ENCODE peak calls at places on chromosomes 12 and 14, in eight cellular contexts. One of them, this sample, is unnamed.

GRCh38 chr14:69318901-69319475 is 59.0 kb downstream of the GALNT16 start:
- DNase-seq in heart right ventricle: no peak
- DNase-seq in upper lobe of right lung: peak
- DNase-seq in IMR-90: no peak
- DNase-seq in GM23338: no peak
- DNase-seq in activated B cell treated with CpG ODN at 0.5 μM for 24 hours: no peak
- DNase-seq in foreskin fibroblast: no peak
- DNase-seq in CD8-positive, alpha-beta T cell: no peak
- DNase-seq in this sample: no peak

GRCh38 chr14:100658514-100658886 is 68.2 kb upstream of the DLK1 start:
- DNase-seq in CD8-positive, alpha-beta T cell: no peak
- DNase-seq in activated B cell treated with CpG ODN at 0.5 μM for 24 hours: no peak
- DNase-seq in foreskin fibroblast: no peak
- DNase-seq in GM23338: no peak
- DNase-seq in upper lobe of right lung: no peak
- DNase-seq in heart right ventricle: no peak
- DNase-seq in IMR-90: no peak
- DNase-seq in this sample: no peak

GRCh38 chr12:121917950-121918678 is at the start of gene CFAP251:
- DNase-seq in CD8-positive, alpha-beta T cell: peak
- DNase-seq in IMR-90: peak
- DNase-seq in GM23338: peak
- DNase-seq in upper lobe of right lung: peak
- DNase-seq in foreskin fibroblast: peak
- DNase-seq in heart right ventricle: peak
- DNase-seq in activated B cell treated with CpG ODN at 0.5 μM for 24 hours: peak
- DNase-seq in this sample: peak

GRCh38 chr12:100752841-100753240 is 41.7 kb upstream of the ANO4 start:
- DNase-seq in upper lobe of right lung: no peak
- DNase-seq in GM23338: no peak
- DNase-seq in heart right ventricle: no peak
- DNase-seq in activated B cell treated with CpG ODN at 0.5 μM for 24 hours: no peak
- DNase-seq in IMR-90: no peak
- DNase-seq in foreskin fibroblast: no peak
- DNase-seq in CD8-positive, alpha-beta T cell: no peak
- DNase-seq in this sample: no peak

GRCh38 chr14:85534914-85535313 is 5.0 kb downstream of the FLRT2 start:
- DNase-seq in foreskin fibroblast: no peak
- DNase-seq in CD8-positive, alpha-beta T cell: no peak
- DNase-seq in heart right ventricle: no peak
- DNase-seq in GM23338: no peak
- DNase-seq in activated B cell treated with CpG ODN at 0.5 μM for 24 hours: no peak
- DNase-seq in IMR-90: no peak
- DNase-seq in upper lobe of right lung: no peak
- DNase-seq in this sample: no peak

GRCh38 chr12:14258468-14258947 is 107.0 kb upstream of the ATF7IP start:
- DNase-seq in upper lobe of right lung: no peak
- DNase-seq in CD8-positive, alpha-beta T cell: no peak
- DNase-seq in heart right ventricle: no peak
- DNase-seq in IMR-90: peak
- DNase-seq in foreskin fibroblast: peak
- DNase-seq in GM23338: peak
- DNase-seq in activated B cell treated with CpG ODN at 0.5 μM for 24 hours: no peak
- DNase-seq in this sample: no peak

GRCh38 chr12:26156996-26157395 is 32.2 kb upstream of the BHLHE41 start:
- DNase-seq in CD8-positive, alpha-beta T cell: no peak
- DNase-seq in foreskin fibroblast: no peak
- DNase-seq in GM23338: no peak
- DNase-seq in activated B cell treated with CpG ODN at 0.5 μM for 24 hours: no peak
- DNase-seq in IMR-90: no peak
- DNase-seq in upper lobe of right lung: no peak
- DNase-seq in heart right ventricle: no peak
- DNase-seq in this sample: no peak

GRCh38 chr12:4157122-4157521 is 116.4 kb upstream of the CCND2 start:
- DNase-seq in foreskin fibroblast: no peak
- DNase-seq in GM23338: peak
- DNase-seq in CD8-positive, alpha-beta T cell: no peak
- DNase-seq in upper lobe of right lung: no peak
- DNase-seq in activated B cell treated with CpG ODN at 0.5 μM for 24 hours: no peak
- DNase-seq in heart right ventricle: no peak
- DNase-seq in IMR-90: no peak
- DNase-seq in this sample: no peak

DNA sequence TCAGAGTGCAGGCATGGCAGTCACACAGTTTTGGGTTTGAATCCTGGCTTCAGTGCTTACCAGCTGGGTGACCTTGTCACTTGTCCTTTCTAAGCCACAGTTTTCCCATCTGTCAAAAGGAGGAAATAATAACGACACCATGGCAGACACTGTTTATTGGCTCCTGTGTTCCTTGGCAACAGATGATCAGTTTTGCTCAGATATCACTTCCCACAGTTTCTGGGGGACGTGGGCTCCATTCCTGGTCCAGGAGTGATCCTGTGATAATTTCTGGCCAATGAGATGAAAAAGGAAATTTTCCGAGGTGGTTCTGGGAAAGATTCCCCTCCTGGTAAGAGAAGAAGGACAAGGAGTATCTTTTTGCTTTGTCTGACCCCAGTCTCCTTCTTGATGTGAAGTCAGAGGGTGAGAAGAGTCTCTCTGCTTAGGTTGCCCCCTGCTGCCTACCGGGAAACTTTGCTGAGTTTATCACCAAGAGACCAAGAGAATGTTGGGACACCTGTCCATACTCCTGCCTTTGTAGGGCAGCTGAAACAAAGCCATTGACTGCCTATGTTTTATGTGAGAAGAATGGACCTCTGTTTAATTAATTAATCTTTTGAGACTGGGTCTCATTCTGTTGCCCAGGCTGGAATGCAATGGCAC is 178.9 kb upstream of the NRXN3 start:
- DNase-seq in heart right ventricle: no peak
- DNase-seq in activated B cell treated with CpG ODN at 0.5 μM for 24 hours: no peak
- DNase-seq in foreskin fibroblast: no peak
- DNase-seq in CD8-positive, alpha-beta T cell: no peak
- DNase-seq in upper lobe of right lung: no peak
- DNase-seq in IMR-90: no peak
- DNase-seq in GM23338: peak
- DNase-seq in this sample: no peak
- TF ChIP-seq CTCF in heart right ventricle: no peak
- TF ChIP-seq CTCF in activated B cell treated with CpG ODN at 0.5 μM for 24 hours: no peak
- TF ChIP-seq CTCF in foreskin fibroblast: no peak
- TF ChIP-seq CTCF in CD8-positive, alpha-beta T cell: no peak
- TF ChIP-seq CTCF in upper lobe of right lung: no peak
- TF ChIP-seq CTCF in IMR-90: no peak
- TF ChIP-seq CTCF in GM23338: peak
- TF ChIP-seq CTCF in this sample: peak

GRCh38 chr12:13130981-13131380 is 27.5 kb upstream of the GSG1 start:
- DNase-seq in GM23338: no peak
- DNase-seq in activated B cell treated with CpG ODN at 0.5 μM for 24 hours: no peak
- DNase-seq in IMR-90: no peak
- DNase-seq in foreskin fibroblast: no peak
- DNase-seq in heart right ventricle: no peak
- DNase-seq in CD8-positive, alpha-beta T cell: no peak
- DNase-seq in upper lobe of right lung: no peak
- DNase-seq in this sample: no peak

GRCh38 chr12:13133886-13134285 is 30.4 kb upstream of the GSG1 start:
- DNase-seq in foreskin fibroblast: no peak
- DNase-seq in IMR-90: no peak
- DNase-seq in heart right ventricle: no peak
- DNase-seq in activated B cell treated with CpG ODN at 0.5 μM for 24 hours: no peak
- DNase-seq in upper lobe of right lung: no peak
- DNase-seq in GM23338: no peak
- DNase-seq in CD8-positive, alpha-beta T cell: no peak
- DNase-seq in this sample: no peak

DNA sequence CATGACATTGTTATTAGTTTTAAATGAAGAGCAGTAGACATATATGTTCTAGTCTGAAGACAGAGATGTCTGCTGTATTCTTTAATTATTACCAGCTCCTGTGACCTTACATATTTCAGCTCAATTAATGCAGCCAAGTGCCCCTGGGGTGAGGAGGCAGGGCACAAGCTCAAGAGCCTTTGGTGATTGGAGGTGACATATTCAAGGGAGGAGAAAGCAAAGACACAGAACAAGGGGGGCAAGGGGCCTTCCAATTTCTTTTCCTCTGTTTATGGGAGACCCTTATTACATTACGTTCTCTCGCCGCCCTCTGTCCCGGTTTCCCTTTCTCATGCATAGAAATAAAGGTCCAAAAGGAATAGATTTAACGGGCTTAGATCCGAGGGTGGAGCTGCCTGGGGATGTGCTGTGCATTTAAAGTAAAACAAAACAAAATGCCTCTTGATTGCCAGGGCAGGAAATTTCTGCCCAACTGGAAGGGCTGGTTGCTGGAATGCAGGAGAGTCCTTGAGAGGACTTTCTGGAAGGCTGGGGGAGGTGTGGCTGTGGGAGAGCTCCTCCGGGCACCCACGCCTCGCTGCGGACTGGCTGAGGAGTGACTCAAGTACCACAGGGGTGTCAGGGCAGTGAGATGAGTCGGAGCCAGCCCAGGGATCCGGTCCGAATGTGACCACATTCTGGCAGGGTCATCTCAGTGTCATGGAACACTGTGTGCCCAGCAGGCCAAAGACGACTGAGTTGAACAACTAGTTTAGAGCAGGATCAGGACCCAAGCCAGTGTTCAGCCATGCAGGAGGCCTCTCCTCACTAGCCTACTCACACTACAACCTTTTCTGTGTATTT is 32.1 kb upstream of the GSG1 start:
- DNase-seq in activated B cell treated with CpG ODN at 0.5 μM for 24 hours: no peak
- DNase-seq in upper lobe of right lung: peak
- DNase-seq in GM23338: peak
- DNase-seq in CD8-positive, alpha-beta T cell: no peak
- DNase-seq in IMR-90: peak
- DNase-seq in heart right ventricle: no peak
- DNase-seq in foreskin fibroblast: peak
- DNase-seq in this sample: no peak
- TF ChIP-seq CTCF in activated B cell treated with CpG ODN at 0.5 μM for 24 hours: no peak
- TF ChIP-seq CTCF in upper lobe of right lung: peak
- TF ChIP-seq CTCF in GM23338: peak
- TF ChIP-seq CTCF in CD8-positive, alpha-beta T cell: no peak
- TF ChIP-seq CTCF in IMR-90: peak
- TF ChIP-seq CTCF in heart right ventricle: no peak
- TF ChIP-seq CTCF in foreskin fibroblast: no peak
- TF ChIP-seq CTCF in this sample: no peak

DNA sequence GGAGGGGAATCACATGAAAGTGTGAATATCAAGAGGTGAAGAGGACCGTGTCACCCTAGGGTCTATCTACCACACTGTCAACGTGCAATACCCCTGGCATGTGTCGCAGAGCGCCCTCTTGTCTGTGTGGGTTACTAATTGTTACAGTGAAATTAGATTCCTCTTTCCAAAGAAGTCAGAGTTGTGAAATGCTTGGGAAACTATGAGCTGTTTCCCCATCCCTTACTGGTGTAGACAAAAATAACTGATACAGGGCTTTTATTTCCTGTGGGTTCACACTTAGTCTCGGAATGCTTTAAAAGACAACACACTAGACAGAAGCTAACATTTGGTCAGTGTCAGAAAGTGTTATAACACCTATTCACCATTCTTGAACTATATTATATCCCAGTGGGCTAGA is 597.3 kb downstream of the NRXN3 start:
- DNase-seq in GM23338: no peak
- DNase-seq in foreskin fibroblast: no peak
- DNase-seq in IMR-90: no peak
- DNase-seq in CD8-positive, alpha-beta T cell: no peak
- DNase-seq in activated B cell treated with CpG ODN at 0.5 μM for 24 hours: no peak
- DNase-seq in heart right ventricle: no peak
- DNase-seq in upper lobe of right lung: no peak
- DNase-seq in this sample: no peak
- TF ChIP-seq CTCF in GM23338: no peak
- TF ChIP-seq CTCF in foreskin fibroblast: no peak
- TF ChIP-seq CTCF in IMR-90: no peak
- TF ChIP-seq CTCF in CD8-positive, alpha-beta T cell: no peak
- TF ChIP-seq CTCF in activated B cell treated with CpG ODN at 0.5 μM for 24 hours: no peak
- TF ChIP-seq CTCF in heart right ventricle: no peak
- TF ChIP-seq CTCF in upper lobe of right lung: no peak
- TF ChIP-seq CTCF in this sample: no peak

DNA sequence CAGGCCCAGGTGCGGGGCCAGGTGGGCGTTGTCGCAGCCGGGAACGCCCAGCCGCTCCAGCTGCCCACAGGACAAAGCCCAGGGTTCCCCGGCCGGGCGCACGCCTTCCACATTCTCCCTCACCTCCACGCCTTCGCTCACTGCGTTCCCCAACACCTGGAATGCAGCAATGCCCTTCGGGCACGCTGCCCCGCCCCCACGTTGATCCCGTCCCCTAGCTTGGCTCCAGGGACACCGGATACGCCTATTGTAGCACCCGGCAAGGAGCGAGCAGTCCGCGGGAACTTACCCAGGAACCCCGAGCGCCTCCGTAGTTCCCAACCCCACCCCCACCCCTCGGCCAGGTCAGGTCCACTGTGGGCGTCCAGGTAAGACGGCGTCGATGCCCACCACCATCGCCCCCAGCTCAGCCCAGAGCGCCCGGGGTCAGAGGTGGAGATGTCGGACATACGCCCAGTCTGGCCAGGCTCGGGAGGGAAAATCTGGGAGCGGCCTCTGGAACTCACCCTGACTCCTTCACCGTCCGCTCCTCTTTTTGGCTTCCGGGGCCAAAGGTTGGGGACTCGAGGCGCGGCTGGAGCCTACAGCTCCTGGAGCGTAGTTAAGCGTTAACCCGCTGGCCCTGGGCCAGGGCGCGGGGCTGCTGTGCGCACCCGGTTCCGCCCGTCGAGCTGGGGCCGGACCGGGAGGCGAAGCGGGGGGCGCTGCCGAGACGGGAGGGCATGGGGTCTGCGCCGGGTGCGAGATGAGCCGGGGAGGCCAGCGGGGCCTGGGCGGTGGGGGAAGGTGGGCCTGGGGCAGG is 600 bp upstream of the CEP170B start:
- DNase-seq in activated B cell treated with CpG ODN at 0.5 μM for 24 hours: peak
- DNase-seq in foreskin fibroblast: no peak
- DNase-seq in IMR-90: no peak
- DNase-seq in CD8-positive, alpha-beta T cell: no peak
- DNase-seq in heart right ventricle: no peak
- DNase-seq in GM23338: peak
- DNase-seq in upper lobe of right lung: peak
- DNase-seq in this sample: peak
- TF ChIP-seq CTCF in activated B cell treated with CpG ODN at 0.5 μM for 24 hours: no peak
- TF ChIP-seq CTCF in foreskin fibroblast: no peak
- TF ChIP-seq CTCF in IMR-90: no peak
- TF ChIP-seq CTCF in CD8-positive, alpha-beta T cell: no peak
- TF ChIP-seq CTCF in heart right ventricle: no peak
- TF ChIP-seq CTCF in GM23338: no peak
- TF ChIP-seq CTCF in upper lobe of right lung: no peak
- TF ChIP-seq CTCF in this sample: no peak